ENCODE peak calls at places on chromosomes 5 and 9, in eight cellular contexts. One of them, this sample, is unnamed.

GRCh38 chr5:126508251-126508961 is 85.2 kb downstream of the GRAMD2B start:
- DNase-seq in colonic mucosa: no peak
- DNase-seq in endothelial cell of umbilical vein: no peak
- DNase-seq in hepatocyte: no peak
- DNase-seq in Panc1: no peak
- DNase-seq in H9: no peak
- DNase-seq in GM23248: no peak
- DNase-seq in pancreas: no peak
- DNase-seq in this sample: no peak

GRCh38 chr5:77935516-77936364 is 159.6 kb upstream of the TBCA start:
- DNase-seq in colonic mucosa: no peak
- DNase-seq in endothelial cell of umbilical vein: no peak
- DNase-seq in hepatocyte: peak; percentile 5
- DNase-seq in Panc1: no peak
- DNase-seq in H9: no peak
- DNase-seq in GM23248: peak; percentile 76
- DNase-seq in pancreas: no peak
- DNase-seq in this sample: peak; percentile 37

GRCh38 chr5:45038366-45038987 is 229.7 kb downstream of the MRPS30 start:
- DNase-seq in colonic mucosa: no peak
- DNase-seq in endothelial cell of umbilical vein: peak; percentile 48
- DNase-seq in hepatocyte: peak; percentile 60
- DNase-seq in Panc1: peak; percentile 22
- DNase-seq in H9: no peak
- DNase-seq in GM23248: peak; percentile 48
- DNase-seq in pancreas: no peak
- DNase-seq in this sample: no peak

GRCh38 chr9:35904966-35905781 is 828 bp upstream of the HRCT1 start:
- DNase-seq in colonic mucosa: peak; percentile 77
- DNase-seq in endothelial cell of umbilical vein: no peak
- DNase-seq in hepatocyte: no peak
- DNase-seq in Panc1: no peak
- DNase-seq in H9: no peak
- DNase-seq in GM23248: peak; percentile 91
- DNase-seq in pancreas: no peak
- DNase-seq in this sample: no peak

GRCh38 chr9:73643379-73644013 is 491.8 kb downstream of the ANXA1 start:
- DNase-seq in colonic mucosa: no peak
- DNase-seq in endothelial cell of umbilical vein: no peak
- DNase-seq in hepatocyte: no peak
- DNase-seq in Panc1: no peak
- DNase-seq in H9: no peak
- DNase-seq in GM23248: peak; percentile 35
- DNase-seq in pancreas: no peak
- DNase-seq in this sample: no peak

GRCh38 chr9:13113201-13113600 is 166.3 kb downstream of the MPDZ start:
- DNase-seq in colonic mucosa: no peak
- DNase-seq in endothelial cell of umbilical vein: no peak
- DNase-seq in hepatocyte: no peak
- DNase-seq in Panc1: no peak
- DNase-seq in H9: no peak
- DNase-seq in GM23248: peak; percentile 73
- DNase-seq in pancreas: no peak
- DNase-seq in this sample: no peak

GRCh38 chr5:160774646-160775313 is 77.2 kb downstream of the ATP10B start:
- DNase-seq in colonic mucosa: no peak
- DNase-seq in endothelial cell of umbilical vein: no peak
- DNase-seq in hepatocyte: no peak
- DNase-seq in Panc1: no peak
- DNase-seq in H9: no peak
- DNase-seq in GM23248: no peak
- DNase-seq in pancreas: no peak
- DNase-seq in this sample: no peak

GRCh38 chr5:108711898-108712297 is 35.8 kb upstream of the FER start:
- DNase-seq in colonic mucosa: no peak
- DNase-seq in endothelial cell of umbilical vein: no peak
- DNase-seq in hepatocyte: no peak
- DNase-seq in Panc1: no peak
- DNase-seq in H9: no peak
- DNase-seq in GM23248: no peak
- DNase-seq in pancreas: no peak
- DNase-seq in this sample: no peak

GRCh38 chr9:98130576-98131228 is 11.7 kb upstream of the TRIM14 start:
- DNase-seq in colonic mucosa: no peak
- DNase-seq in endothelial cell of umbilical vein: no peak
- DNase-seq in hepatocyte: no peak
- DNase-seq in Panc1: no peak
- DNase-seq in H9: no peak
- DNase-seq in GM23248: no peak
- DNase-seq in pancreas: no peak
- DNase-seq in this sample: no peak

GRCh38 chr9:109232449-109232848 is 65.4 kb upstream of the FRRS1L start:
- DNase-seq in colonic mucosa: no peak
- DNase-seq in endothelial cell of umbilical vein: no peak
- DNase-seq in hepatocyte: no peak
- DNase-seq in Panc1: no peak
- DNase-seq in H9: no peak
- DNase-seq in GM23248: peak; percentile 91
- DNase-seq in pancreas: no peak
- DNase-seq in this sample: no peak

GRCh38 chr9:134391319-134392231 is 65.3 kb downstream of the RXRA start:
- DNase-seq in colonic mucosa: no peak
- DNase-seq in endothelial cell of umbilical vein: no peak
- DNase-seq in hepatocyte: no peak
- DNase-seq in Panc1: no peak
- DNase-seq in H9: no peak
- DNase-seq in GM23248: no peak
- DNase-seq in pancreas: no peak
- DNase-seq in this sample: peak; percentile 85

DNA sequence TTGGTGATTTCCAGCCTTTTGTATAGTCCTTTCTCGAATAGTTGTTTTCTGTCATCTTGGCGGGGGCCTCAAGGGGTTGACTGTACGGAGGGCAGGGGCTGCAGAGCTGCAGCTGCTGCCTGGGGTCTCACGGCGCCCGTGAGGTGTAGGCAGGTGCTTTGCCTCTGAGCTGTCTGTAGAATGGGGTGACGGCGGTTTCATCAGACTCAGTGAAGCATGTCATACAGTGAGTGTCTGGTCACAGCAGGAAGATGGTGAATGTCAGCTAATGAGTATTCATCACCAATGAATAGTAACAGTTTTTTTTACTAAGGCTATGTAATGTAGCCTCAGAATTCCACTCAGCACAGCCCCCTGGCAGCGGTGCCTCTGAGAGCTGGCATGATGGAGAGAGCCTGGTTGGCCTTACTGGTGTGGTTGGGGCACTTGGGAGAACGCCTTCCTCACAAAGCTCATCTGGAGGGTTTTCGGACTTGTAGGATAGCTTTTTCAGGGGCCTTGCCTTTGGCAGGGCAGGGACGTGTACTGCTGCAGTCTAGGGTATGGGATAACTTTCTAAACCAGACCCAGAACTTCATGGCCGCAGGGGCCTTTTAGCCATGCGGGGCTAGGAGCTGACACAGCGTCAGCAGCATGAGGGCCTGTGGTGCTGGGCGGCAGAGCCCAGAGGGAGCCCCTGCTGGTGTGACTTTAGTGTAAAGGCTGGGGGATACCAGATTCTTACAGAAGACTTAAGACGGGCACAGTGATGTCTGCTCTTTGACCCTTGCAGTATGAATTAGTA is 15.0 kb downstream of the TENT4A start:
- DNase-seq in colonic mucosa: no peak
- DNase-seq in endothelial cell of umbilical vein: no peak
- DNase-seq in hepatocyte: no peak
- DNase-seq in Panc1: no peak
- DNase-seq in H9: no peak
- DNase-seq in GM23248: no peak
- DNase-seq in pancreas: no peak
- DNase-seq in this sample: no peak
- H3K27ac ChIP-seq in colonic mucosa: no peak overlapping the region
- H3K27ac ChIP-seq in endothelial cell of umbilical vein: no peak overlapping the region
- H3K27ac ChIP-seq in hepatocyte: no peak overlapping the region
- H3K27ac ChIP-seq in Panc1: peak overlapping the region; percentile 17
- H3K27ac ChIP-seq in H9: no peak overlapping the region
- H3K27ac ChIP-seq in GM23248: no peak overlapping the region
- H3K27ac ChIP-seq in pancreas: no peak overlapping the region
- H3K27ac ChIP-seq in this sample: no peak overlapping the region

DNA sequence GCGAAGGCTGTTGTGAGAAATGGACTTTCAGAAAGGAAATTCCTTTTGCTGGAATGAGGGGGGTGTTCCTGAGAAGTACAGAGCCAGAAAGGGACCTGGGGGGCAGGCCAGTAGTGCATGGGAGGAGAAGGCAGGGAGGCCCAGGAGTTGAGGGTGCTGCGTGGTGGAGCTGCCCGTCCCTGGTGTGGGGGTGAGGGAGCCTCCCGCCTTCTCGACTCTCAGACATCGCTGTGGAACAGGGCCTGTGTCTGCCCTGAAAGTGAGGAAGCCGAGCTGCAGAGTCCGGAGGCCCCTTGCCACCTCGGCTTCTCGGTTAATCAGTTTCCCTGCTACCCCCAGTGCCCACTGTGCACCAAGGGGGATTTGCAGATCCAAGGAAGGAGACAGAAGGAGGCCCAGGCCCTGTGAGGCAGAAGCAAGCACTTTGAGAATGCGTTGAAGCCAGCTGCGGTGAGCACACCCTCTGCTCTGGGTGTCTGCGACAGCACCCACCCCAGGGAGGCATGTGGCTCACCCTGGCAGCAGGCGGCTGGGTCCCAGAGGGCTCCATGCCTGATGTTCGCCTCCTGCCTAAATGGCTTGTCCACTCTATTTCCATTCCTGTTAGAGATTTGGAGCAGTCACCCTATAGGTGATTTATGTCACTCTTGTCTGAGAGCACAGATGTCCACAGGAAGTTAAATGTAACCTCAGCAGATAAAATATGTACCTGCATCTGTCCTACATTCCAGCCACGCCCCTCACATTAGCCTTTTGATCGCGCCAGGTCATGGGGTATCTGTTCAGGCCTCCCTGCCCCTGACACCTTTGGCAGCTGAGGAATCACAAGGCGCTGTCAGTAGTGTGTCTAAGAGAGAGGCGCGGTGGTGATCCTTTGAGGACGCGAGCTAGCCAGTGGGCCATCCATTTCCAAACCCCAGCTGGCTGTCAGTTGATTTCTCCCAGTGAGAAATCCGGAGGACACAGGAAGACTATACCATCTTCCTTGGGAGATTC is 28.3 kb downstream of the PTGES2 start:
- DNase-seq in colonic mucosa: no peak
- DNase-seq in endothelial cell of umbilical vein: no peak
- DNase-seq in hepatocyte: peak; percentile 48
- DNase-seq in Panc1: no peak
- DNase-seq in H9: no peak
- DNase-seq in GM23248: peak; percentile 67
- DNase-seq in pancreas: peak; percentile 58
- DNase-seq in this sample: no peak
- H3K4me1 ChIP-seq in colonic mucosa: peaks cover 20% of the 10 kb centered on the region
- H3K4me1 ChIP-seq in endothelial cell of umbilical vein: peaks cover 37% of the 10 kb centered on the region
- H3K4me1 ChIP-seq in hepatocyte: peaks cover 50% of the 10 kb centered on the region
- H3K4me1 ChIP-seq in Panc1: peaks cover 13% of the 10 kb centered on the region
- H3K4me1 ChIP-seq in H9: peaks cover 5% of the 10 kb centered on the region
- H3K4me1 ChIP-seq in GM23248: peaks cover 28% of the 10 kb centered on the region
- H3K4me1 ChIP-seq in pancreas: peaks cover 62% of the 10 kb centered on the region
- H3K4me1 ChIP-seq in this sample: peaks cover 15% of the 10 kb centered on the region

DNA sequence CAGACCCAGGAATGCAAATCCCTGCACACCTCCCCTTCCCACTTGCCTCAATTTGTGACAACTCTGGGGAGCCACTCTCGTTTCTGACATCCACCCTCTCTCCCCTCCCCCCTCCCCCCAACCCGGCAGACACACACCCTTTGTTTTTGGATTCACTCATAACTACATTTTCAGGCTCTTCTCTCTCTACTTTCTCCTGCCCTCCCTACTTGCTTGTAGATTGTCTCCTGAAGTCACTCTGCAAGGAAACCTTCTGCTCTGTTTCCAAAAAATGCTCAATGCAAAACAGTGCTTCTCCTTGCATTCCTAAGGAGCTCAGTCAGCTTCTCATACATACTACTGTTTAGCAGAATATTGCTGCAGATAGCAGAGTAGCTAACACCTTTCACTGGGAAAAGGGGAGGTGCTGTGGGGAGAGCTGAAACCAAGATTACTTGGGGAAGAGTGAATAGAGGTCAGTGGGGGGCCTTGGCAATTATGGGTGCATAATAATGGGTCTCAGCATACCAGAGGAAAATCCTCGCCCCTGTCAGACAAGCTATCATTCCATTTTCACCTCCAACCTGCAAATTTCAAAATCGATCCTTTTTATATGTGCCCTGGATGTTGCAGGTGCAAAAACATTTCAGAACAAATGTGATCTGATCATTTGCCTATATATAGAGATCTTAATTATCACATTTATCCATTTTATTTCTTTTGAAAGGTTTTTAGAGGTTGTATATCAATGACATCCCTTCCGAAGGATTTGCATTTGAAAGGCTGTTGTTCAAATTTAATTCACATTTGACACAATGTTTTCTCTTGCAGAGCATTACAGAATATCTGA is 1860.7 kb upstream of the WWC1 start:
- DNase-seq in colonic mucosa: no peak
- DNase-seq in endothelial cell of umbilical vein: no peak
- DNase-seq in hepatocyte: no peak
- DNase-seq in Panc1: no peak
- DNase-seq in H9: peak; percentile 86
- DNase-seq in GM23248: no peak
- DNase-seq in pancreas: no peak
- DNase-seq in this sample: no peak
- H3K9me3 ChIP-seq in colonic mucosa: no peaks in the 10 kb centered on the region
- H3K9me3 ChIP-seq in endothelial cell of umbilical vein: peaks cover 6% of the 10 kb centered on the region
- H3K9me3 ChIP-seq in hepatocyte: no peaks in the 10 kb centered on the region
- H3K9me3 ChIP-seq in Panc1: no peaks in the 10 kb centered on the region
- H3K9me3 ChIP-seq in H9: no peaks in the 10 kb centered on the region
- H3K9me3 ChIP-seq in GM23248: no peaks in the 10 kb centered on the region
- H3K9me3 ChIP-seq in pancreas: no peaks in the 10 kb centered on the region
- H3K9me3 ChIP-seq in this sample: no peaks in the 10 kb centered on the region

DNA sequence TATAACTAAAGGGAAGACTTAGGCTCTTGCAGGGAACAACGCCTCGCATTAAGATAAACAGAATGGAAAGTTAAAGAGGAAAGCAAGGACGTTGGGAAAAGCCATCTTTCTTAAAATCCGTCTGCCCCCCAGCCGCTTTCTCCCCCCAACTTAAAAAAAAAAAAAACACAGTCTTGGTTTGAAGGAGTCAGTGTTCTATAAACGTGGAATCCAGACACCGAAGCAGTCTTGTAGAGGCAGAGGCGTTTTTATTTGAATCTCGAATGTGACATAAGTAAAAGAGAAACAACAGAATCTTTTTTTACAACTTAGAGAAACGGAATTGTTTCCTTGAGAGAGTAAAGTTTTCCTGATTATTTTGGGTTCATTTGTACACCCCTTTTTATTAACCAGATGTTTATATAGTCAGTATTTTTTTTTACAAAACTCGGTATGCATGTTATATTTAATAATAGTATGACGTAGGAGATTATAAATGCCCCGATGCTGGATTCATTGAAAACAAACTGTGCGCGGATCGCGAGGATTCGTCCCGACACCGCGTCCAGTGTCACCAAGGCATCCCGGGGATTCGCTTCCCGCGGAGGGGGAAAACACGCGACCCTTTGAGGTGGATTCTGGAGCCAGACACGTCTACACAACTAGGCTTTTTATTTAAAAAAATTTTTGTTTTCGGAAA is 6.8 kb downstream of the PTCH1 start:
- DNase-seq in colonic mucosa: peak; percentile 47
- DNase-seq in endothelial cell of umbilical vein: peak; percentile 40
- DNase-seq in hepatocyte: no peak
- DNase-seq in Panc1: no peak
- DNase-seq in H9: no peak
- DNase-seq in GM23248: peak; percentile 66
- DNase-seq in pancreas: peak; percentile 39
- DNase-seq in this sample: no peak
- H3K27ac ChIP-seq in colonic mucosa: peak overlapping the region; percentile 85
- H3K27ac ChIP-seq in endothelial cell of umbilical vein: peak overlapping the region; percentile 83
- H3K27ac ChIP-seq in hepatocyte: peak overlapping the region; percentile 100
- H3K27ac ChIP-seq in Panc1: peak overlapping the region; percentile 78
- H3K27ac ChIP-seq in H9: no peak overlapping the region
- H3K27ac ChIP-seq in GM23248: peak overlapping the region; percentile 71
- H3K27ac ChIP-seq in pancreas: peak overlapping the region; percentile 90
- H3K27ac ChIP-seq in this sample: peak overlapping the region; percentile 58

This sample was measured in naive thymus-derived CD4-positive, alpha-beta T cell.